ENCODE peak calls at places on chromosomes 5 and 9, in six cellular contexts. One of them, this sample, is unnamed.

GRCh38 chr9:34025811-34026210 is 22.9 kb downstream of the UBAP2 start:
- DNase-seq in hepatocyte: no peak
- DNase-seq in GM23248: no peak
- DNase-seq in lower lobe of right lung: no peak
- DNase-seq in AG04449: no peak
- DNase-seq in stimulated activated naive CD4-positive, alpha-beta T cell: no peak
- DNase-seq in this sample: no peak

GRCh38 chr9:15276328-15276969 is 30.6 kb downstream of the TTC39B start:
- DNase-seq in lower lobe of right lung: no peak
- DNase-seq in AG04449: no peak
- DNase-seq in stimulated activated naive CD4-positive, alpha-beta T cell: no peak
- DNase-seq in hepatocyte: peak
- DNase-seq in GM23248: no peak
- DNase-seq in this sample: no peak

GRCh38 chr5:77167695-77168111 is 42.8 kb upstream of the PDE8B start:
- DNase-seq in stimulated activated naive CD4-positive, alpha-beta T cell: no peak
- DNase-seq in lower lobe of right lung: no peak
- DNase-seq in hepatocyte: no peak
- DNase-seq in GM23248: peak
- DNase-seq in AG04449: peak
- DNase-seq in this sample: peak

GRCh38 chr5:119341452-119342349 is 14.1 kb upstream of the TNFAIP8 start:
- DNase-seq in hepatocyte: no peak
- DNase-seq in AG04449: no peak
- DNase-seq in lower lobe of right lung: no peak
- DNase-seq in stimulated activated naive CD4-positive, alpha-beta T cell: no peak
- DNase-seq in GM23248: no peak
- DNase-seq in this sample: no peak

GRCh38 chr5:140153905-140154304 is 21.1 kb upstream of the CYSTM1 start:
- DNase-seq in GM23248: no peak
- DNase-seq in AG04449: no peak
- DNase-seq in lower lobe of right lung: no peak
- DNase-seq in hepatocyte: no peak
- DNase-seq in stimulated activated naive CD4-positive, alpha-beta T cell: no peak
- DNase-seq in this sample: no peak

GRCh38 chr9:105063665-105064247 is 135.8 kb upstream of the ABCA1 start:
- DNase-seq in AG04449: peak
- DNase-seq in hepatocyte: peak
- DNase-seq in GM23248: peak
- DNase-seq in stimulated activated naive CD4-positive, alpha-beta T cell: no peak
- DNase-seq in lower lobe of right lung: no peak
- DNase-seq in this sample: peak

GRCh38 chr5:160359816-160360215 is 10.6 kb downstream of the C1QTNF2 start:
- DNase-seq in GM23248: peak
- DNase-seq in hepatocyte: peak
- DNase-seq in lower lobe of right lung: no peak
- DNase-seq in stimulated activated naive CD4-positive, alpha-beta T cell: no peak
- DNase-seq in AG04449: no peak
- DNase-seq in this sample: no peak

GRCh38 chr5:159230657-159231056 is 21.3 kb upstream of the RNF145 start:
- DNase-seq in AG04449: no peak
- DNase-seq in lower lobe of right lung: no peak
- DNase-seq in stimulated activated naive CD4-positive, alpha-beta T cell: no peak
- DNase-seq in hepatocyte: no peak
- DNase-seq in GM23248: no peak
- DNase-seq in this sample: no peak

GRCh38 chr5:139377226-139377625 is 5.9 kb downstream of the SLC23A1 start:
- DNase-seq in GM23248: no peak
- DNase-seq in stimulated activated naive CD4-positive, alpha-beta T cell: no peak
- DNase-seq in hepatocyte: no peak
- DNase-seq in AG04449: no peak
- DNase-seq in lower lobe of right lung: no peak
- DNase-seq in this sample: no peak

GRCh38 chr5:43362725-43363435 is 49.3 kb downstream of the CCL28 start:
- DNase-seq in lower lobe of right lung: no peak
- DNase-seq in hepatocyte: no peak
- DNase-seq in GM23248: no peak
- DNase-seq in AG04449: no peak
- DNase-seq in stimulated activated naive CD4-positive, alpha-beta T cell: no peak
- DNase-seq in this sample: no peak

GRCh38 chr9:37364751-37365360 is 57.6 kb upstream of the GRHPR start:
- DNase-seq in AG04449: no peak
- DNase-seq in hepatocyte: no peak
- DNase-seq in stimulated activated naive CD4-positive, alpha-beta T cell: no peak
- DNase-seq in lower lobe of right lung: no peak
- DNase-seq in GM23248: peak
- DNase-seq in this sample: no peak

GRCh38 chr9:85040806-85041575 is 371.5 kb downstream of the NTRK2 start:
- DNase-seq in hepatocyte: no peak
- DNase-seq in lower lobe of right lung: no peak
- DNase-seq in GM23248: no peak
- DNase-seq in AG04449: no peak
- DNase-seq in stimulated activated naive CD4-positive, alpha-beta T cell: no peak
- DNase-seq in this sample: no peak

GRCh38 chr5:157295247-157295646 is 29.3 kb downstream of the CYFIP2 start:
- DNase-seq in GM23248: no peak
- DNase-seq in AG04449: no peak
- DNase-seq in stimulated activated naive CD4-positive, alpha-beta T cell: no peak
- DNase-seq in hepatocyte: no peak
- DNase-seq in lower lobe of right lung: no peak
- DNase-seq in this sample: no peak

GRCh38 chr9:98222885-98223640 is 30.6 kb upstream of the CORO2A start:
- DNase-seq in GM23248: peak
- DNase-seq in hepatocyte: no peak
- DNase-seq in AG04449: peak
- DNase-seq in lower lobe of right lung: no peak
- DNase-seq in stimulated activated naive CD4-positive, alpha-beta T cell: no peak
- DNase-seq in this sample: peak

GRCh38 chr5:163444526-163444925 is 7.1 kb downstream of the CCNG1 start:
- DNase-seq in stimulated activated naive CD4-positive, alpha-beta T cell: no peak
- DNase-seq in GM23248: no peak
- DNase-seq in lower lobe of right lung: no peak
- DNase-seq in hepatocyte: no peak
- DNase-seq in AG04449: no peak
- DNase-seq in this sample: no peak

GRCh38 chr9:77977210-77977611 is 54.4 kb downstream of the GNAQ start:
- DNase-seq in stimulated activated naive CD4-positive, alpha-beta T cell: peak
- DNase-seq in hepatocyte: peak
- DNase-seq in lower lobe of right lung: peak
- DNase-seq in GM23248: peak
- DNase-seq in AG04449: no peak
- DNase-seq in this sample: peak

GRCh38 chr5:143008809-143009521 is 238.8 kb downstream of the ARHGAP26 start:
- DNase-seq in GM23248: peak
- DNase-seq in lower lobe of right lung: peak
- DNase-seq in hepatocyte: no peak
- DNase-seq in stimulated activated naive CD4-positive, alpha-beta T cell: peak
- DNase-seq in AG04449: peak
- DNase-seq in this sample: peak

GRCh38 chr9:115640887-115641286 is 512.7 kb upstream of the PAPPA start:
- DNase-seq in AG04449: peak
- DNase-seq in lower lobe of right lung: no peak
- DNase-seq in GM23248: peak
- DNase-seq in stimulated activated naive CD4-positive, alpha-beta T cell: no peak
- DNase-seq in hepatocyte: no peak
- DNase-seq in this sample: peak

GRCh38 chr5:147437161-147437596 is 72.7 kb downstream of the DPYSL3 start:
- DNase-seq in lower lobe of right lung: no peak
- DNase-seq in AG04449: no peak
- DNase-seq in hepatocyte: no peak
- DNase-seq in GM23248: no peak
- DNase-seq in stimulated activated naive CD4-positive, alpha-beta T cell: no peak
- DNase-seq in this sample: no peak

GRCh38 chr9:16337322-16338029 is 533.0 kb downstream of the BNC2 start:
- DNase-seq in GM23248: peak
- DNase-seq in lower lobe of right lung: no peak
- DNase-seq in stimulated activated naive CD4-positive, alpha-beta T cell: no peak
- DNase-seq in AG04449: peak
- DNase-seq in hepatocyte: peak
- DNase-seq in this sample: peak

GRCh38 chr9:100038472-100038871 is 60.3 kb downstream of the ERP44 start:
- DNase-seq in lower lobe of right lung: no peak
- DNase-seq in stimulated activated naive CD4-positive, alpha-beta T cell: no peak
- DNase-seq in hepatocyte: no peak
- DNase-seq in GM23248: no peak
- DNase-seq in AG04449: no peak
- DNase-seq in this sample: no peak

GRCh38 chr9:81538929-81539716 is 150.2 kb downstream of the TLE1 start:
- DNase-seq in GM23248: no peak
- DNase-seq in AG04449: no peak
- DNase-seq in stimulated activated naive CD4-positive, alpha-beta T cell: no peak
- DNase-seq in lower lobe of right lung: no peak
- DNase-seq in hepatocyte: peak
- DNase-seq in this sample: no peak

GRCh38 chr5:112146323-112146848 is 272.7 kb downstream of the EPB41L4A start:
- DNase-seq in lower lobe of right lung: no peak
- DNase-seq in hepatocyte: peak
- DNase-seq in AG04449: peak
- DNase-seq in stimulated activated naive CD4-positive, alpha-beta T cell: no peak
- DNase-seq in GM23248: peak
- DNase-seq in this sample: peak

GRCh38 chr9:17906841-17907779 is 328.2 kb downstream of the SH3GL2 start:
- DNase-seq in AG04449: no peak
- DNase-seq in hepatocyte: peak
- DNase-seq in lower lobe of right lung: no peak
- DNase-seq in GM23248: no peak
- DNase-seq in stimulated activated naive CD4-positive, alpha-beta T cell: no peak
- DNase-seq in this sample: no peak

GRCh38 chr9:16352791-16353401 is 517.6 kb downstream of the BNC2 start:
- DNase-seq in GM23248: peak
- DNase-seq in lower lobe of right lung: no peak
- DNase-seq in stimulated activated naive CD4-positive, alpha-beta T cell: no peak
- DNase-seq in AG04449: no peak
- DNase-seq in hepatocyte: no peak
- DNase-seq in this sample: peak

GRCh38 chr5:86884608-86885007 is 266.9 kb downstream of the COX7C start:
- DNase-seq in hepatocyte: no peak
- DNase-seq in stimulated activated naive CD4-positive, alpha-beta T cell: no peak
- DNase-seq in GM23248: no peak
- DNase-seq in AG04449: no peak
- DNase-seq in lower lobe of right lung: no peak
- DNase-seq in this sample: no peak

GRCh38 chr5:89703799-89704198 is 705.8 kb downstream of the CETN3 start:
- DNase-seq in AG04449: peak
- DNase-seq in GM23248: no peak
- DNase-seq in lower lobe of right lung: no peak
- DNase-seq in hepatocyte: peak
- DNase-seq in stimulated activated naive CD4-positive, alpha-beta T cell: no peak
- DNase-seq in this sample: no peak

GRCh38 chr9:6229186-6229585 is 13.6 kb downstream of the IL33 start:
- DNase-seq in hepatocyte: no peak
- DNase-seq in AG04449: no peak
- DNase-seq in GM23248: no peak
- DNase-seq in lower lobe of right lung: no peak
- DNase-seq in stimulated activated naive CD4-positive, alpha-beta T cell: no peak
- DNase-seq in this sample: no peak

GRCh38 chr5:175847503-175847902 is 23.9 kb upstream of the CPLX2 start:
- DNase-seq in lower lobe of right lung: no peak
- DNase-seq in GM23248: peak
- DNase-seq in hepatocyte: no peak
- DNase-seq in AG04449: no peak
- DNase-seq in stimulated activated naive CD4-positive, alpha-beta T cell: no peak
- DNase-seq in this sample: no peak

GRCh38 chr5:11903614-11904269 is 504 bp downstream of the CTNND2 start:
- DNase-seq in AG04449: no peak
- DNase-seq in lower lobe of right lung: no peak
- DNase-seq in GM23248: peak
- DNase-seq in hepatocyte: peak
- DNase-seq in stimulated activated naive CD4-positive, alpha-beta T cell: no peak
- DNase-seq in this sample: no peak

GRCh38 chr9:133471551-133472276 is 7.2 kb downstream of the SLC2A6 start:
- DNase-seq in GM23248: no peak
- DNase-seq in lower lobe of right lung: no peak
- DNase-seq in AG04449: no peak
- DNase-seq in stimulated activated naive CD4-positive, alpha-beta T cell: no peak
- DNase-seq in hepatocyte: no peak
- DNase-seq in this sample: no peak

GRCh38 chr5:119411935-119412623 is 40.2 kb upstream of the HSD17B4 start:
- DNase-seq in lower lobe of right lung: no peak
- DNase-seq in GM23248: peak
- DNase-seq in AG04449: no peak
- DNase-seq in hepatocyte: peak
- DNase-seq in stimulated activated naive CD4-positive, alpha-beta T cell: peak
- DNase-seq in this sample: no peak

GRCh38 chr9:70519912-70520724 is 105.7 kb upstream of the KLF9 start:
- DNase-seq in lower lobe of right lung: no peak
- DNase-seq in AG04449: no peak
- DNase-seq in GM23248: no peak
- DNase-seq in stimulated activated naive CD4-positive, alpha-beta T cell: no peak
- DNase-seq in hepatocyte: no peak
- DNase-seq in this sample: no peak

GRCh38 chr5:32531885-32532520 is 53.4 kb upstream of the SUB1 start:
- DNase-seq in lower lobe of right lung: no peak
- DNase-seq in hepatocyte: peak
- DNase-seq in stimulated activated naive CD4-positive, alpha-beta T cell: peak
- DNase-seq in GM23248: peak
- DNase-seq in AG04449: no peak
- DNase-seq in this sample: no peak

GRCh38 chr5:156021866-156022265 is 305.1 kb upstream of the SGCD start:
- DNase-seq in AG04449: no peak
- DNase-seq in hepatocyte: no peak
- DNase-seq in stimulated activated naive CD4-positive, alpha-beta T cell: no peak
- DNase-seq in GM23248: no peak
- DNase-seq in lower lobe of right lung: no peak
- DNase-seq in this sample: no peak

GRCh38 chr5:179553875-179554274 is 3.5 kb downstream of the RUFY1 start:
- DNase-seq in hepatocyte: peak
- DNase-seq in GM23248: peak
- DNase-seq in lower lobe of right lung: no peak
- DNase-seq in stimulated activated naive CD4-positive, alpha-beta T cell: no peak
- DNase-seq in AG04449: peak
- DNase-seq in this sample: no peak

GRCh38 chr5:145479271-145479670 is 355.9 kb downstream of the PRELID2 start:
- DNase-seq in stimulated activated naive CD4-positive, alpha-beta T cell: no peak
- DNase-seq in GM23248: peak
- DNase-seq in lower lobe of right lung: no peak
- DNase-seq in AG04449: no peak
- DNase-seq in hepatocyte: no peak
- DNase-seq in this sample: no peak

GRCh38 chr9:112360047-112360804 is 19.7 kb upstream of the HSDL2 start:
- DNase-seq in AG04449: peak
- DNase-seq in hepatocyte: no peak
- DNase-seq in lower lobe of right lung: no peak
- DNase-seq in stimulated activated naive CD4-positive, alpha-beta T cell: no peak
- DNase-seq in GM23248: peak
- DNase-seq in this sample: peak

GRCh38 chr5:168874713-168875380 is 295.7 kb upstream of the PANK3 start:
- DNase-seq in stimulated activated naive CD4-positive, alpha-beta T cell: no peak
- DNase-seq in AG04449: no peak
- DNase-seq in lower lobe of right lung: no peak
- DNase-seq in hepatocyte: peak
- DNase-seq in GM23248: peak
- DNase-seq in this sample: no peak